ENCODE peak calls at places on chromosomes 16 and 17, in seven cellular contexts. One of them, this sample, is unnamed.

GRCh38 chr17:80760501-80760900 is 215.9 kb downstream of the RPTOR start:
- DNase-seq in retinal pigment epithelial cell: no peak
- DNase-seq in aorta: no peak
- DNase-seq in nucleus accumbens: no peak
- DNase-seq in neural crest cell: no peak
- DNase-seq in endothelial cell: no peak
- DNase-seq in iPS-NIHi11: no peak
- DNase-seq in this sample: no peak

GRCh38 chr17:10730956-10731879 is 1.4 kb upstream of the TMEM220 start:
- DNase-seq in endothelial cell: no peak
- DNase-seq in neural crest cell: no peak
- DNase-seq in nucleus accumbens: no peak
- DNase-seq in aorta: no peak
- DNase-seq in iPS-NIHi11: no peak
- DNase-seq in retinal pigment epithelial cell: no peak
- DNase-seq in this sample: no peak

GRCh38 chr17:48545539-48545938 is 630 bp upstream of the HOXB2 start:
- DNase-seq in neural crest cell: no peak
- DNase-seq in endothelial cell: no peak
- DNase-seq in iPS-NIHi11: no peak
- DNase-seq in retinal pigment epithelial cell: no peak
- DNase-seq in aorta: no peak
- DNase-seq in nucleus accumbens: no peak
- DNase-seq in this sample: no peak

GRCh38 chr16:69566437-69567030 is 768 bp downstream of the NFAT5 start:
- DNase-seq in neural crest cell: peak
- DNase-seq in nucleus accumbens: peak
- DNase-seq in endothelial cell: peak
- DNase-seq in aorta: peak
- DNase-seq in iPS-NIHi11: peak
- DNase-seq in retinal pigment epithelial cell: no peak
- DNase-seq in this sample: no peak

GRCh38 chr17:82457071-82457789 is 1.3 kb upstream of the NARF start:
- DNase-seq in retinal pigment epithelial cell: no peak
- DNase-seq in neural crest cell: no peak
- DNase-seq in aorta: peak
- DNase-seq in nucleus accumbens: no peak
- DNase-seq in iPS-NIHi11: no peak
- DNase-seq in endothelial cell: no peak
- DNase-seq in this sample: no peak

GRCh38 chr17:61624951-61625350 is 33.9 kb upstream of the NACA2 start:
- DNase-seq in endothelial cell: no peak
- DNase-seq in iPS-NIHi11: no peak
- DNase-seq in aorta: no peak
- DNase-seq in nucleus accumbens: no peak
- DNase-seq in retinal pigment epithelial cell: no peak
- DNase-seq in neural crest cell: no peak
- DNase-seq in this sample: no peak

GRCh38 chr17:9971991-9972390 is 66.9 kb upstream of the RCVRN start:
- DNase-seq in neural crest cell: no peak
- DNase-seq in nucleus accumbens: no peak
- DNase-seq in endothelial cell: no peak
- DNase-seq in iPS-NIHi11: no peak
- DNase-seq in aorta: peak
- DNase-seq in retinal pigment epithelial cell: peak
- DNase-seq in this sample: no peak

GRCh38 chr17:67620636-67621035 is 97.1 kb upstream of the NOL11 start:
- DNase-seq in endothelial cell: no peak
- DNase-seq in iPS-NIHi11: no peak
- DNase-seq in nucleus accumbens: no peak
- DNase-seq in aorta: no peak
- DNase-seq in retinal pigment epithelial cell: no peak
- DNase-seq in neural crest cell: no peak
- DNase-seq in this sample: no peak

GRCh38 chr16:48531011-48531962 is 78.7 kb downstream of the N4BP1 start:
- DNase-seq in iPS-NIHi11: no peak
- DNase-seq in neural crest cell: no peak
- DNase-seq in endothelial cell: no peak
- DNase-seq in retinal pigment epithelial cell: no peak
- DNase-seq in nucleus accumbens: no peak
- DNase-seq in aorta: no peak
- DNase-seq in this sample: no peak

GRCh38 chr17:48577946-48578615 is at the start of gene HOXB4:
- DNase-seq in endothelial cell: peak
- DNase-seq in retinal pigment epithelial cell: no peak
- DNase-seq in neural crest cell: peak
- DNase-seq in iPS-NIHi11: no peak
- DNase-seq in nucleus accumbens: no peak
- DNase-seq in aorta: peak
- DNase-seq in this sample: no peak

GRCh38 chr17:48547839-48548686 is 3.2 kb upstream of the HOXB2 start:
- DNase-seq in nucleus accumbens: no peak
- DNase-seq in endothelial cell: no peak
- DNase-seq in iPS-NIHi11: no peak
- DNase-seq in retinal pigment epithelial cell: no peak
- DNase-seq in neural crest cell: no peak
- DNase-seq in aorta: no peak
- DNase-seq in this sample: no peak

GRCh38 chr16:85566502-85567100 is 46.5 kb upstream of the GSE1 start:
- DNase-seq in aorta: no peak
- DNase-seq in neural crest cell: peak
- DNase-seq in nucleus accumbens: no peak
- DNase-seq in retinal pigment epithelial cell: no peak
- DNase-seq in iPS-NIHi11: no peak
- DNase-seq in endothelial cell: no peak
- DNase-seq in this sample: no peak

GRCh38 chr17:46818319-46818928 is at the start of gene WNT3:
- DNase-seq in aorta: no peak
- DNase-seq in neural crest cell: no peak
- DNase-seq in endothelial cell: peak
- DNase-seq in iPS-NIHi11: peak
- DNase-seq in nucleus accumbens: no peak
- DNase-seq in retinal pigment epithelial cell: no peak
- DNase-seq in this sample: no peak

GRCh38 chr16:83727751-83728352 is 79.9 kb upstream of the HSBP1 start:
- DNase-seq in retinal pigment epithelial cell: no peak
- DNase-seq in neural crest cell: no peak
- DNase-seq in endothelial cell: no peak
- DNase-seq in nucleus accumbens: no peak
- DNase-seq in iPS-NIHi11: peak
- DNase-seq in aorta: no peak
- DNase-seq in this sample: no peak

GRCh38 chr16:11535494-11535893 is 51.2 kb downstream of the LITAF start:
- DNase-seq in endothelial cell: no peak
- DNase-seq in aorta: no peak
- DNase-seq in iPS-NIHi11: no peak
- DNase-seq in nucleus accumbens: no peak
- DNase-seq in neural crest cell: no peak
- DNase-seq in retinal pigment epithelial cell: no peak
- DNase-seq in this sample: no peak

GRCh38 chr17:79160980-79161621 is 86.5 kb downstream of the ENGASE start:
- DNase-seq in retinal pigment epithelial cell: no peak
- DNase-seq in iPS-NIHi11: no peak
- DNase-seq in neural crest cell: no peak
- DNase-seq in endothelial cell: peak
- DNase-seq in nucleus accumbens: no peak
- DNase-seq in aorta: no peak
- DNase-seq in this sample: no peak

GRCh38 chr16:78488461-78488860 is 389.0 kb downstream of the WWOX start:
- DNase-seq in retinal pigment epithelial cell: no peak
- DNase-seq in endothelial cell: no peak
- DNase-seq in nucleus accumbens: no peak
- DNase-seq in iPS-NIHi11: no peak
- DNase-seq in aorta: no peak
- DNase-seq in neural crest cell: no peak
- DNase-seq in this sample: no peak

GRCh38 chr16:85673529-85674417 is 15.0 kb downstream of the GINS2 start:
- DNase-seq in retinal pigment epithelial cell: no peak
- DNase-seq in endothelial cell: no peak
- DNase-seq in nucleus accumbens: no peak
- DNase-seq in aorta: peak
- DNase-seq in iPS-NIHi11: no peak
- DNase-seq in neural crest cell: no peak
- DNase-seq in this sample: no peak

GRCh38 chr17:43994272-43995149 is 9.9 kb upstream of the NAGS start:
- DNase-seq in endothelial cell: peak
- DNase-seq in nucleus accumbens: peak
- DNase-seq in aorta: peak
- DNase-seq in retinal pigment epithelial cell: no peak
- DNase-seq in iPS-NIHi11: peak
- DNase-seq in neural crest cell: peak
- DNase-seq in this sample: no peak

GRCh38 chr16:20799599-20799998 is 6.7 kb downstream of the ERI2 start:
- DNase-seq in nucleus accumbens: no peak
- DNase-seq in retinal pigment epithelial cell: no peak
- DNase-seq in neural crest cell: no peak
- DNase-seq in endothelial cell: no peak
- DNase-seq in iPS-NIHi11: peak
- DNase-seq in aorta: no peak
- DNase-seq in this sample: peak

GRCh38 chr16:16093625-16094332 is 129.5 kb downstream of the ABCC6 start:
- DNase-seq in endothelial cell: no peak
- DNase-seq in iPS-NIHi11: peak
- DNase-seq in neural crest cell: no peak
- DNase-seq in aorta: no peak
- DNase-seq in nucleus accumbens: no peak
- DNase-seq in retinal pigment epithelial cell: no peak
- DNase-seq in this sample: no peak

GRCh38 chr17:5864910-5865657 is 205.1 kb upstream of the WSCD1 start:
- DNase-seq in nucleus accumbens: no peak
- DNase-seq in retinal pigment epithelial cell: no peak
- DNase-seq in neural crest cell: no peak
- DNase-seq in endothelial cell: no peak
- DNase-seq in aorta: no peak
- DNase-seq in iPS-NIHi11: no peak
- DNase-seq in this sample: no peak

GRCh38 chr16:23416816-23417215 is 36.2 kb downstream of the COG7 start:
- DNase-seq in endothelial cell: no peak
- DNase-seq in retinal pigment epithelial cell: no peak
- DNase-seq in neural crest cell: no peak
- DNase-seq in iPS-NIHi11: no peak
- DNase-seq in aorta: no peak
- DNase-seq in nucleus accumbens: no peak
- DNase-seq in this sample: no peak

GRCh38 chr16:67329901-67330300 is 3.3 kb downstream of the LRRC36 start:
- DNase-seq in neural crest cell: no peak
- DNase-seq in iPS-NIHi11: no peak
- DNase-seq in aorta: no peak
- DNase-seq in retinal pigment epithelial cell: no peak
- DNase-seq in endothelial cell: no peak
- DNase-seq in nucleus accumbens: no peak
- DNase-seq in this sample: peak

GRCh38 chr16:75477680-75478473 is 13.4 kb upstream of the TMEM170A start:
- DNase-seq in neural crest cell: no peak
- DNase-seq in iPS-NIHi11: no peak
- DNase-seq in aorta: no peak
- DNase-seq in endothelial cell: no peak
- DNase-seq in nucleus accumbens: peak
- DNase-seq in retinal pigment epithelial cell: no peak
- DNase-seq in this sample: no peak

GRCh38 chr17:80938556-80938955 is 53.1 kb upstream of the CHMP6 start:
- DNase-seq in endothelial cell: no peak
- DNase-seq in aorta: peak
- DNase-seq in neural crest cell: no peak
- DNase-seq in retinal pigment epithelial cell: no peak
- DNase-seq in nucleus accumbens: no peak
- DNase-seq in iPS-NIHi11: no peak
- DNase-seq in this sample: no peak

GRCh38 chr16:68446941-68447675 is 1.2 kb downstream of the SMPD3 start:
- DNase-seq in endothelial cell: no peak
- DNase-seq in retinal pigment epithelial cell: no peak
- DNase-seq in nucleus accumbens: no peak
- DNase-seq in neural crest cell: peak
- DNase-seq in iPS-NIHi11: no peak
- DNase-seq in aorta: no peak
- DNase-seq in this sample: no peak

GRCh38 chr16:4515611-4516233 is 22.9 kb downstream of the CDIP1 start:
- DNase-seq in nucleus accumbens: no peak
- DNase-seq in neural crest cell: no peak
- DNase-seq in iPS-NIHi11: no peak
- DNase-seq in endothelial cell: no peak
- DNase-seq in retinal pigment epithelial cell: no peak
- DNase-seq in aorta: no peak
- DNase-seq in this sample: no peak

GRCh38 chr16:31706318-31706717 is 167.3 kb upstream of the ZNF267 start:
- DNase-seq in aorta: no peak
- DNase-seq in nucleus accumbens: no peak
- DNase-seq in retinal pigment epithelial cell: no peak
- DNase-seq in endothelial cell: no peak
- DNase-seq in iPS-NIHi11: no peak
- DNase-seq in neural crest cell: no peak
- DNase-seq in this sample: no peak

GRCh38 chr16:72753883-72754282 is 294.0 kb downstream of the ZFHX3 start:
- DNase-seq in aorta: no peak
- DNase-seq in neural crest cell: no peak
- DNase-seq in endothelial cell: no peak
- DNase-seq in retinal pigment epithelial cell: no peak
- DNase-seq in nucleus accumbens: no peak
- DNase-seq in iPS-NIHi11: no peak
- DNase-seq in this sample: no peak

GRCh38 chr17:301681-302299 is 50.8 kb downstream of the RPH3AL start:
- DNase-seq in neural crest cell: no peak
- DNase-seq in retinal pigment epithelial cell: no peak
- DNase-seq in iPS-NIHi11: no peak
- DNase-seq in aorta: peak
- DNase-seq in endothelial cell: no peak
- DNase-seq in nucleus accumbens: no peak
- DNase-seq in this sample: no peak

GRCh38 chr17:79975498-79976134 is 60.1 kb downstream of the TBC1D16 start:
- DNase-seq in endothelial cell: no peak
- DNase-seq in iPS-NIHi11: no peak
- DNase-seq in neural crest cell: no peak
- DNase-seq in retinal pigment epithelial cell: no peak
- DNase-seq in aorta: no peak
- DNase-seq in nucleus accumbens: no peak
- DNase-seq in this sample: no peak

GRCh38 chr16:67146523-67147357 is 4.1 kb downstream of the B3GNT9 start:
- DNase-seq in nucleus accumbens: no peak
- DNase-seq in neural crest cell: no peak
- DNase-seq in aorta: no peak
- DNase-seq in iPS-NIHi11: no peak
- DNase-seq in retinal pigment epithelial cell: no peak
- DNase-seq in endothelial cell: no peak
- DNase-seq in this sample: no peak

GRCh38 chr16:67968440-67969285 is at the start of gene SLC12A4:
- DNase-seq in iPS-NIHi11: peak
- DNase-seq in aorta: peak
- DNase-seq in retinal pigment epithelial cell: peak
- DNase-seq in neural crest cell: peak
- DNase-seq in nucleus accumbens: peak
- DNase-seq in endothelial cell: peak
- DNase-seq in this sample: no peak

GRCh38 chr16:1146409-1146808 is 6.5 kb upstream of the CACNA1H start:
- DNase-seq in aorta: no peak
- DNase-seq in nucleus accumbens: no peak
- DNase-seq in neural crest cell: no peak
- DNase-seq in retinal pigment epithelial cell: no peak
- DNase-seq in endothelial cell: no peak
- DNase-seq in iPS-NIHi11: peak
- DNase-seq in this sample: no peak

GRCh38 chr17:59423137-59423703 is 91.8 kb downstream of the YPEL2 start:
- DNase-seq in nucleus accumbens: no peak
- DNase-seq in aorta: peak
- DNase-seq in endothelial cell: no peak
- DNase-seq in retinal pigment epithelial cell: no peak
- DNase-seq in iPS-NIHi11: no peak
- DNase-seq in neural crest cell: no peak
- DNase-seq in this sample: peak